ENCODE peak calls at places on chromosomes 2 and 18, in seven cellular contexts. A is HS-5, I is nucleus accumbens, V is GM18507, D is T-helper 1 cell, J is GM06990, L is NCI-H748 treated with DMSO at 0.1 percent for 48 hours. F is an unnamed sample.

GRCh38 chr2:108941767-108942166 is 47.3 kb downstream of the EDAR start:
- DNase-seq in A (no peak), I (no peak), V (no peak), D (no peak), J (no peak), L (no peak), F (no peak)

GRCh38 chr2:10406016-10406415 is 42.1 kb downstream of the ODC1 start:
- DNase-seq in A (no peak), I (no peak), V (no peak), D (no peak), J (no peak), L (no peak), F (no peak)

GRCh38 chr2:141528990-141529389 is 601.8 kb downstream of the LRP1B start:
- DNase-seq in A (no peak), I (no peak), V (no peak), D (no peak), J (peak), L (no peak), F (no peak)

GRCh38 chr2:144770616-144771230 is 250.8 kb upstream of the ZEB2 start:
- DNase-seq in A (no peak), I (no peak), V (no peak), D (no peak), J (no peak), L (no peak), F (no peak)

GRCh38 chr2:151711025-151711424 is 23.3 kb downstream of the NEB start:
- DNase-seq in A (no peak), I (no peak), V (no peak), D (no peak), J (no peak), L (no peak), F (no peak)

GRCh38 chr2:212421571-212422334 is 116.8 kb downstream of the ERBB4 start:
- DNase-seq in A (peak), I (no peak), V (no peak), D (no peak), J (no peak), L (no peak), F (no peak)

GRCh38 chr18:11998182-11998581 is 16.9 kb downstream of the IMPA2 start:
- DNase-seq in A (no peak), I (no peak), V (no peak), D (no peak), J (no peak), L (no peak), F (no peak)

GRCh38 chr2:158366342-158366741 is 90.2 kb downstream of the CCDC148 start:
- DNase-seq in A (no peak), I (no peak), V (no peak), D (no peak), J (no peak), L (no peak), F (no peak)

GRCh38 chr18:47334966-47335365 is 83.5 kb upstream of the SKOR2 start:
- DNase-seq in A (no peak), I (no peak), V (no peak), D (no peak), J (no peak), L (no peak), F (no peak)

GRCh38 chr2:85717308-85718005 is 23.3 kb downstream of the GNLY start:
- DNase-seq in A (peak), I (no peak), V (no peak), D (no peak), J (no peak), L (no peak), F (no peak)

GRCh38 chr18:48190994-48191393 is 218.2 kb downstream of the ZBTB7C start:
- DNase-seq in A (no peak), I (no peak), V (no peak), D (no peak), J (no peak), L (no peak), F (no peak)

GRCh38 chr2:173175222-173175621 is 99.6 kb downstream of the MAP3K20 start:
- DNase-seq in A (no peak), I (no peak), V (no peak), D (no peak), J (no peak), L (no peak), F (no peak)

GRCh38 chr2:217179854-217180253 is 320.0 kb upstream of the TNP1 start:
- DNase-seq in A (no peak), I (no peak), V (no peak), D (no peak), J (no peak), L (no peak), F (no peak)

GRCh38 chr2:201483337-201483736 is 31.8 kb downstream of the STRADB start:
- DNase-seq in A (no peak), I (no peak), V (no peak), D (no peak), J (no peak), L (no peak), F (no peak)

GRCh38 chr2:242075683-242076082 is 206.2 kb downstream of the RTP5 start:
- DNase-seq in A (no peak), I (no peak), V (no peak), D (no peak), J (no peak), L (peak), F (peak)

GRCh38 chr2:112149194-112149593 is 11.0 kb downstream of the FBLN7 start:
- DNase-seq in A (no peak), I (no peak), V (no peak), D (no peak), J (no peak), L (no peak), F (no peak)

GRCh38 chr2:122908134-122908533 is 1117.0 kb upstream of the CNTNAP5 start:
- DNase-seq in A (no peak), I (no peak), V (no peak), D (no peak), J (no peak), L (no peak), F (no peak)

GRCh38 chr2:31729065-31729439 is 148.3 kb upstream of the SRD5A2 start:
- DNase-seq in A (no peak), I (no peak), V (no peak), D (no peak), J (no peak), L (no peak), F (no peak)